ENCODE peak calls at places on chromosomes 2 and 18, in six cellular contexts. One of them, this sample, is unnamed.

GRCh38 chr2:150860301-150860700 is 372.8 kb upstream of the RND3 start:
- DNase-seq in GM12878: no peak
- DNase-seq in Panc1: no peak
- DNase-seq in HepG2: no peak
- DNase-seq in K562: no peak
- DNase-seq in GM23338: no peak
- DNase-seq in this sample: no peak

GRCh38 chr2:158795110-158795924 is at the start of gene DAPL1:
- DNase-seq in HepG2: no peak
- DNase-seq in K562: no peak
- DNase-seq in GM12878: no peak
- DNase-seq in GM23338: peak; percentile 17
- DNase-seq in Panc1: no peak
- DNase-seq in this sample: no peak

GRCh38 chr2:39175391-39175790 is 54.5 kb upstream of the SOS1 start:
- DNase-seq in K562: no peak
- DNase-seq in GM12878: no peak
- DNase-seq in GM23338: no peak
- DNase-seq in HepG2: no peak
- DNase-seq in Panc1: no peak
- DNase-seq in this sample: no peak

GRCh38 chr2:179861777-179862117 is 335 bp upstream of the ZNF385B start:
- DNase-seq in Panc1: no peak
- DNase-seq in K562: no peak
- DNase-seq in HepG2: no peak
- DNase-seq in GM12878: no peak
- DNase-seq in GM23338: peak; percentile 58
- DNase-seq in this sample: no peak

GRCh38 chr2:33069894-33070651 is 123.3 kb downstream of the LTBP1 start:
- DNase-seq in Panc1: peak; percentile 99
- DNase-seq in HepG2: peak; percentile 48
- DNase-seq in GM23338: no peak
- DNase-seq in K562: peak; percentile 64
- DNase-seq in GM12878: no peak
- DNase-seq in this sample: no peak

GRCh38 chr2:126876631-126877030 is 22.1 kb upstream of the TEX51 start:
- DNase-seq in GM12878: no peak
- DNase-seq in K562: no peak
- DNase-seq in Panc1: no peak
- DNase-seq in HepG2: no peak
- DNase-seq in GM23338: no peak
- DNase-seq in this sample: no peak

GRCh38 chr2:172806426-172807008 is 70.9 kb downstream of the RAPGEF4 start:
- DNase-seq in Panc1: peak; percentile 28
- DNase-seq in GM23338: peak; percentile 69
- DNase-seq in K562: peak; percentile 38
- DNase-seq in GM12878: no peak
- DNase-seq in HepG2: peak; percentile 42
- DNase-seq in this sample: peak; percentile 22

GRCh38 chr18:12744103-12744502 is 41.3 kb downstream of the PSMG2 start:
- DNase-seq in HepG2: peak; percentile 64
- DNase-seq in GM23338: peak; percentile 28
- DNase-seq in GM12878: no peak
- DNase-seq in Panc1: peak; percentile 51
- DNase-seq in K562: peak; percentile 54
- DNase-seq in this sample: no peak

GRCh38 chr2:38930600-38930999 is 40.9 kb downstream of the ARHGEF33 start:
- DNase-seq in GM23338: no peak
- DNase-seq in GM12878: no peak
- DNase-seq in K562: no peak
- DNase-seq in HepG2: no peak
- DNase-seq in Panc1: no peak
- DNase-seq in this sample: no peak

GRCh38 chr18:8427339-8427738 is 181.9 kb upstream of the RAB12 start:
- DNase-seq in GM23338: no peak
- DNase-seq in GM12878: no peak
- DNase-seq in Panc1: no peak
- DNase-seq in HepG2: no peak
- DNase-seq in K562: no peak
- DNase-seq in this sample: no peak

GRCh38 chr2:27280826-27281225 is 1.4 kb upstream of the TRIM54 start:
- DNase-seq in K562: no peak
- DNase-seq in Panc1: no peak
- DNase-seq in GM23338: no peak
- DNase-seq in HepG2: no peak
- DNase-seq in GM12878: no peak
- DNase-seq in this sample: no peak

GRCh38 chr2:75792146-75792545 is 81.4 kb upstream of the GCFC2 start:
- DNase-seq in Panc1: no peak
- DNase-seq in GM12878: no peak
- DNase-seq in HepG2: no peak
- DNase-seq in GM23338: no peak
- DNase-seq in K562: no peak
- DNase-seq in this sample: no peak

GRCh38 chr2:134862069-134862468 is 23.7 kb downstream of the ACMSD start:
- DNase-seq in GM23338: no peak
- DNase-seq in HepG2: no peak
- DNase-seq in Panc1: no peak
- DNase-seq in GM12878: no peak
- DNase-seq in K562: no peak
- DNase-seq in this sample: no peak

GRCh38 chr18:22560283-22560627 is 142.5 kb upstream of the CTAGE1 start:
- DNase-seq in K562: no peak
- DNase-seq in GM23338: no peak
- DNase-seq in Panc1: no peak
- DNase-seq in HepG2: no peak
- DNase-seq in GM12878: no peak
- DNase-seq in this sample: no peak

GRCh38 chr18:22557160-22557941 is 139.6 kb upstream of the CTAGE1 start:
- DNase-seq in Panc1: no peak
- DNase-seq in K562: peak; percentile 88
- DNase-seq in HepG2: no peak
- DNase-seq in GM12878: no peak
- DNase-seq in GM23338: peak; percentile 21
- DNase-seq in this sample: no peak

GRCh38 chr18:22560797-22561196 is 143.1 kb upstream of the CTAGE1 start:
- DNase-seq in Panc1: no peak
- DNase-seq in HepG2: no peak
- DNase-seq in GM23338: no peak
- DNase-seq in GM12878: no peak
- DNase-seq in K562: no peak
- DNase-seq in this sample: no peak

GRCh38 chr18:22559414-22560282 is 141.9 kb upstream of the CTAGE1 start:
- DNase-seq in GM23338: peak; percentile 51
- DNase-seq in Panc1: no peak
- DNase-seq in K562: peak; percentile 85
- DNase-seq in GM12878: no peak
- DNase-seq in HepG2: peak; percentile 35
- DNase-seq in this sample: no peak

DNA sequence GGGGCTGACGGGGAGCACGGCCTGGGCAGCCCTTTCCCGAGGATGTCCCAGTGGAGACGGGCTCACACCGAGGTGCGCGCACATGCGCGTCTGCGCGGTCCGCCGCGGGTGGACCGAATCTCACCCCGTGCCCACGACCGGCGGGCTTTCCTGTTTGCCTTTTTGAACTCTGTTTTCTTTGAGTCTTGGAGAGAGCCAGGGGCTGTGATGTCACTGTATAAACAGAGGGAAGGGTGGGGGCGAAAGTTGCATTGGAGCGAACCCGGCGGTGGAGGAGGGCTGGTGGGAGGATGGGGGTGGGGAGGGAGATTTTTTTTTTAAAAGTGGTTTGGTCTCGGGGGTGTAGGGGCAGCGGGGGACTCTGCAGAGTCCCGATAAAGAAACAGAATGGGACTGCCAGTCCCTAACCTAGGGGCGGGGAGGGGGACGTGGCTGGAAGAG is 141.2 kb upstream of the CTAGE1 start:
- DNase-seq in GM23338: peak; percentile 40
- DNase-seq in Panc1: no peak
- DNase-seq in K562: peak; percentile 85
- DNase-seq in GM12878: no peak
- DNase-seq in HepG2: peak; percentile 31
- DNase-seq in this sample: no peak
- TF ChIP-seq POLR2AphosphoS5 in GM23338: no peak
- TF ChIP-seq POLR2AphosphoS5 in Panc1: no peak
- TF ChIP-seq POLR2AphosphoS5 in K562: peak; percentile 18
- TF ChIP-seq POLR2AphosphoS5 in GM12878: no peak
- TF ChIP-seq POLR2AphosphoS5 in HepG2: no peak
- TF ChIP-seq POLR2AphosphoS5 in this sample: no peak

GRCh38 chr18:74455386-74455785 is 1.7 kb downstream of the DIPK1C start:
- DNase-seq in GM23338: no peak
- DNase-seq in K562: no peak
- DNase-seq in HepG2: no peak
- DNase-seq in Panc1: no peak
- DNase-seq in GM12878: no peak
- DNase-seq in this sample: no peak

GRCh38 chr18:74453642-74454198 is 3.4 kb downstream of the DIPK1C start:
- DNase-seq in GM23338: no peak
- DNase-seq in HepG2: no peak
- DNase-seq in Panc1: no peak
- DNase-seq in GM12878: no peak
- DNase-seq in K562: no peak
- DNase-seq in this sample: no peak

GRCh38 chr18:74451148-74451547 is 6.0 kb downstream of the DIPK1C start:
- DNase-seq in HepG2: no peak
- DNase-seq in Panc1: no peak
- DNase-seq in K562: no peak
- DNase-seq in GM12878: no peak
- DNase-seq in GM23338: no peak
- DNase-seq in this sample: no peak

GRCh38 chr18:74454279-74454741 is 2.8 kb downstream of the DIPK1C start:
- DNase-seq in GM23338: no peak
- DNase-seq in HepG2: no peak
- DNase-seq in Panc1: no peak
- DNase-seq in K562: no peak
- DNase-seq in GM12878: no peak
- DNase-seq in this sample: no peak

GRCh38 chr18:74453011-74453571 is 4.0 kb downstream of the DIPK1C start:
- DNase-seq in GM23338: no peak
- DNase-seq in Panc1: no peak
- DNase-seq in GM12878: no peak
- DNase-seq in K562: no peak
- DNase-seq in HepG2: no peak
- DNase-seq in this sample: no peak
- TF ChIP-seq REST in GM23338: no peak
- TF ChIP-seq REST in Panc1: no peak
- TF ChIP-seq REST in GM12878: no peak
- TF ChIP-seq REST in K562: no peak
- TF ChIP-seq REST in HepG2: no peak
- TF ChIP-seq REST in this sample: no peak

GRCh38 chr2:129641371-129641770 is 338.1 kb upstream of the RAB6C start:
- DNase-seq in GM23338: no peak
- DNase-seq in GM12878: no peak
- DNase-seq in Panc1: no peak
- DNase-seq in HepG2: no peak
- DNase-seq in K562: no peak
- DNase-seq in this sample: no peak
- TF ChIP-seq POLR2AphosphoS5 in GM23338: no peak
- TF ChIP-seq POLR2AphosphoS5 in GM12878: no peak
- TF ChIP-seq POLR2AphosphoS5 in Panc1: no peak
- TF ChIP-seq POLR2AphosphoS5 in HepG2: no peak
- TF ChIP-seq POLR2AphosphoS5 in K562: no peak
- TF ChIP-seq POLR2AphosphoS5 in this sample: no peak

GRCh38 chr2:203501870-203502269 is 33.2 kb downstream of the RAPH1 start:
- DNase-seq in GM23338: no peak
- DNase-seq in Panc1: no peak
- DNase-seq in K562: no peak
- DNase-seq in GM12878: no peak
- DNase-seq in HepG2: no peak
- DNase-seq in this sample: no peak

GRCh38 chr2:203500297-203500696 is 34.8 kb downstream of the RAPH1 start:
- DNase-seq in HepG2: no peak
- DNase-seq in GM12878: no peak
- DNase-seq in K562: no peak
- DNase-seq in Panc1: no peak
- DNase-seq in GM23338: no peak
- DNase-seq in this sample: no peak

GRCh38 chr2:203500951-203501350 is 34.1 kb downstream of the RAPH1 start:
- DNase-seq in GM12878: no peak
- DNase-seq in GM23338: no peak
- DNase-seq in K562: no peak
- DNase-seq in HepG2: no peak
- DNase-seq in Panc1: no peak
- DNase-seq in this sample: peak; percentile 11

GRCh38 chr2:203492965-203493364 is 42.1 kb downstream of the RAPH1 start:
- DNase-seq in Panc1: no peak
- DNase-seq in GM12878: no peak
- DNase-seq in HepG2: no peak
- DNase-seq in K562: no peak
- DNase-seq in GM23338: no peak
- DNase-seq in this sample: no peak

GRCh38 chr2:203498161-203498560 is 36.9 kb downstream of the RAPH1 start:
- DNase-seq in GM23338: no peak
- DNase-seq in GM12878: no peak
- DNase-seq in Panc1: peak; percentile 46
- DNase-seq in HepG2: no peak
- DNase-seq in K562: no peak
- DNase-seq in this sample: peak; percentile 41
- TF ChIP-seq REST in GM23338: no peak
- TF ChIP-seq REST in GM12878: no peak
- TF ChIP-seq REST in Panc1: no peak
- TF ChIP-seq REST in HepG2: no peak
- TF ChIP-seq REST in K562: no peak
- TF ChIP-seq REST in this sample: no peak

GRCh38 chr2:43459455-43459854 is 136.4 kb downstream of the THADA start:
- DNase-seq in K562: no peak
- DNase-seq in Panc1: no peak
- DNase-seq in GM23338: no peak
- DNase-seq in GM12878: no peak
- DNase-seq in HepG2: peak; percentile 23
- DNase-seq in this sample: no peak
- TF ChIP-seq POLR2AphosphoS5 in K562: no peak
- TF ChIP-seq POLR2AphosphoS5 in Panc1: no peak
- TF ChIP-seq POLR2AphosphoS5 in GM23338: no peak
- TF ChIP-seq POLR2AphosphoS5 in GM12878: no peak
- TF ChIP-seq POLR2AphosphoS5 in HepG2: no peak
- TF ChIP-seq POLR2AphosphoS5 in this sample: no peak

GRCh38 chr2:230124792-230125452 is 56.2 kb upstream of the SLC16A14 start:
- DNase-seq in HepG2: no peak
- DNase-seq in GM23338: no peak
- DNase-seq in K562: no peak
- DNase-seq in GM12878: no peak
- DNase-seq in Panc1: no peak
- DNase-seq in this sample: peak; percentile 82
- TF ChIP-seq REST in HepG2: no peak
- TF ChIP-seq REST in GM23338: no peak
- TF ChIP-seq REST in K562: no peak
- TF ChIP-seq REST in GM12878: no peak
- TF ChIP-seq REST in Panc1: no peak
- TF ChIP-seq REST in this sample: no peak

This sample was measured in HL-60.